ENCODE peak calls at places on chromosomes 7 and 10, in nine cellular contexts. One of them, this sample, is unnamed.

GRCh38 chr7:47256016-47256415 is 325.9 kb downstream of the TNS3 start:
- DNase-seq in memory B cell: no peak
- DNase-seq in kidney epithelial cell: no peak
- DNase-seq in iPS DF 19.7: no peak
- DNase-seq in Right ventricle myocardium superior: no peak
- DNase-seq in HFFc6: no peak
- DNase-seq in occipital lobe: no peak
- DNase-seq in ecto neural progenitor cell: no peak
- DNase-seq in PC-9: no peak
- DNase-seq in this sample: no peak

GRCh38 chr7:29287366-29287765 is 92.8 kb downstream of the CHN2 start:
- DNase-seq in memory B cell: no peak
- DNase-seq in kidney epithelial cell: peak
- DNase-seq in iPS DF 19.7: no peak
- DNase-seq in Right ventricle myocardium superior: no peak
- DNase-seq in HFFc6: peak
- DNase-seq in occipital lobe: no peak
- DNase-seq in ecto neural progenitor cell: no peak
- DNase-seq in PC-9: no peak
- DNase-seq in this sample: no peak

GRCh38 chr7:50577569-50577968 is 12.4 kb upstream of the DDC start:
- DNase-seq in memory B cell: no peak
- DNase-seq in kidney epithelial cell: no peak
- DNase-seq in iPS DF 19.7: no peak
- DNase-seq in Right ventricle myocardium superior: no peak
- DNase-seq in HFFc6: no peak
- DNase-seq in occipital lobe: no peak
- DNase-seq in ecto neural progenitor cell: no peak
- DNase-seq in PC-9: no peak
- DNase-seq in this sample: no peak

GRCh38 chr7:14960686-14961085 is 58.1 kb upstream of the DGKB start:
- DNase-seq in memory B cell: no peak
- DNase-seq in kidney epithelial cell: no peak
- DNase-seq in iPS DF 19.7: no peak
- DNase-seq in Right ventricle myocardium superior: no peak
- DNase-seq in HFFc6: no peak
- DNase-seq in occipital lobe: no peak
- DNase-seq in ecto neural progenitor cell: no peak
- DNase-seq in PC-9: no peak
- DNase-seq in this sample: no peak

GRCh38 chr7:85025312-85025756 is 161.5 kb downstream of the SEMA3D start:
- DNase-seq in memory B cell: no peak
- DNase-seq in kidney epithelial cell: no peak
- DNase-seq in iPS DF 19.7: no peak
- DNase-seq in Right ventricle myocardium superior: peak
- DNase-seq in HFFc6: no peak
- DNase-seq in occipital lobe: no peak
- DNase-seq in ecto neural progenitor cell: no peak
- DNase-seq in PC-9: peak
- DNase-seq in this sample: no peak

GRCh38 chr10:71666607-71667373 is 52.8 kb downstream of the C10orf105 start:
- DNase-seq in memory B cell: no peak
- DNase-seq in kidney epithelial cell: peak
- DNase-seq in iPS DF 19.7: no peak
- DNase-seq in Right ventricle myocardium superior: no peak
- DNase-seq in HFFc6: no peak
- DNase-seq in occipital lobe: no peak
- DNase-seq in ecto neural progenitor cell: no peak
- DNase-seq in PC-9: no peak
- DNase-seq in this sample: no peak

GRCh38 chr7:34162017-34162565 is 256.8 kb downstream of the BMPER start:
- DNase-seq in memory B cell: no peak
- DNase-seq in kidney epithelial cell: no peak
- DNase-seq in iPS DF 19.7: no peak
- DNase-seq in Right ventricle myocardium superior: no peak
- DNase-seq in HFFc6: no peak
- DNase-seq in occipital lobe: no peak
- DNase-seq in ecto neural progenitor cell: no peak
- DNase-seq in PC-9: no peak
- DNase-seq in this sample: no peak

GRCh38 chr7:25897261-25897782 is 254.7 kb upstream of the NFE2L3 start:
- DNase-seq in memory B cell: no peak
- DNase-seq in kidney epithelial cell: no peak
- DNase-seq in iPS DF 19.7: no peak
- DNase-seq in Right ventricle myocardium superior: no peak
- DNase-seq in HFFc6: no peak
- DNase-seq in occipital lobe: no peak
- DNase-seq in ecto neural progenitor cell: no peak
- DNase-seq in PC-9: no peak
- DNase-seq in this sample: no peak

GRCh38 chr7:154794147-154794780 is 208.7 kb downstream of the PAXIP1 start:
- DNase-seq in memory B cell: no peak
- DNase-seq in kidney epithelial cell: no peak
- DNase-seq in iPS DF 19.7: no peak
- DNase-seq in Right ventricle myocardium superior: no peak
- DNase-seq in HFFc6: no peak
- DNase-seq in occipital lobe: no peak
- DNase-seq in ecto neural progenitor cell: peak
- DNase-seq in PC-9: no peak
- DNase-seq in this sample: no peak

GRCh38 chr7:70405241-70405640 is 726.7 kb upstream of the GALNT17 start:
- DNase-seq in memory B cell: no peak
- DNase-seq in kidney epithelial cell: peak
- DNase-seq in iPS DF 19.7: no peak
- DNase-seq in Right ventricle myocardium superior: no peak
- DNase-seq in HFFc6: no peak
- DNase-seq in occipital lobe: no peak
- DNase-seq in ecto neural progenitor cell: no peak
- DNase-seq in PC-9: no peak
- DNase-seq in this sample: no peak

GRCh38 chr10:71294091-71294561 is 24.9 kb upstream of the SLC29A3 start:
- DNase-seq in memory B cell: no peak
- DNase-seq in kidney epithelial cell: no peak
- DNase-seq in iPS DF 19.7: no peak
- DNase-seq in Right ventricle myocardium superior: no peak
- DNase-seq in HFFc6: no peak
- DNase-seq in occipital lobe: peak
- DNase-seq in ecto neural progenitor cell: no peak
- DNase-seq in PC-9: peak
- DNase-seq in this sample: no peak

GRCh38 chr10:17923728-17924127 is 28.0 kb upstream of the SLC39A12 start:
- DNase-seq in memory B cell: no peak
- DNase-seq in kidney epithelial cell: peak
- DNase-seq in iPS DF 19.7: no peak
- DNase-seq in Right ventricle myocardium superior: no peak
- DNase-seq in HFFc6: peak
- DNase-seq in occipital lobe: no peak
- DNase-seq in ecto neural progenitor cell: no peak
- DNase-seq in PC-9: peak
- DNase-seq in this sample: no peak

GRCh38 chr10:110860576-110861241 is 11.0 kb upstream of the PDCD4 start:
- DNase-seq in memory B cell: peak
- DNase-seq in kidney epithelial cell: no peak
- DNase-seq in iPS DF 19.7: no peak
- DNase-seq in Right ventricle myocardium superior: no peak
- DNase-seq in HFFc6: no peak
- DNase-seq in occipital lobe: no peak
- DNase-seq in ecto neural progenitor cell: no peak
- DNase-seq in PC-9: no peak
- DNase-seq in this sample: no peak

GRCh38 chr7:18974803-18975202 is 142.6 kb downstream of the TWIST1 start:
- DNase-seq in memory B cell: no peak
- DNase-seq in kidney epithelial cell: no peak
- DNase-seq in iPS DF 19.7: no peak
- DNase-seq in Right ventricle myocardium superior: no peak
- DNase-seq in HFFc6: peak
- DNase-seq in occipital lobe: no peak
- DNase-seq in ecto neural progenitor cell: no peak
- DNase-seq in PC-9: peak
- DNase-seq in this sample: no peak

GRCh38 chr7:105141068-105141467 is 127.1 kb downstream of the KMT2E start:
- DNase-seq in memory B cell: no peak
- DNase-seq in kidney epithelial cell: no peak
- DNase-seq in iPS DF 19.7: peak
- DNase-seq in Right ventricle myocardium superior: no peak
- DNase-seq in HFFc6: peak
- DNase-seq in occipital lobe: no peak
- DNase-seq in ecto neural progenitor cell: peak
- DNase-seq in PC-9: no peak
- DNase-seq in this sample: no peak

GRCh38 chr7:110962374-110962773 is 128.6 kb upstream of the LRRN3 start:
- DNase-seq in memory B cell: no peak
- DNase-seq in kidney epithelial cell: no peak
- DNase-seq in iPS DF 19.7: no peak
- DNase-seq in Right ventricle myocardium superior: peak
- DNase-seq in HFFc6: no peak
- DNase-seq in occipital lobe: no peak
- DNase-seq in ecto neural progenitor cell: no peak
- DNase-seq in PC-9: no peak
- DNase-seq in this sample: no peak

GRCh38 chr10:98172073-98172472 is 37.6 kb downstream of the R3HCC1L start:
- DNase-seq in memory B cell: no peak
- DNase-seq in kidney epithelial cell: no peak
- DNase-seq in iPS DF 19.7: no peak
- DNase-seq in Right ventricle myocardium superior: no peak
- DNase-seq in HFFc6: no peak
- DNase-seq in occipital lobe: no peak
- DNase-seq in ecto neural progenitor cell: no peak
- DNase-seq in PC-9: no peak
- DNase-seq in this sample: no peak

GRCh38 chr10:129788211-129788610 is 175.9 kb downstream of the EBF3 start:
- DNase-seq in memory B cell: no peak
- DNase-seq in kidney epithelial cell: no peak
- DNase-seq in iPS DF 19.7: no peak
- DNase-seq in Right ventricle myocardium superior: no peak
- DNase-seq in HFFc6: no peak
- DNase-seq in occipital lobe: no peak
- DNase-seq in ecto neural progenitor cell: no peak
- DNase-seq in PC-9: no peak
- DNase-seq in this sample: no peak

GRCh38 chr7:154912921-154913644 is 89.8 kb downstream of the PAXIP1 start:
- DNase-seq in memory B cell: no peak
- DNase-seq in kidney epithelial cell: no peak
- DNase-seq in iPS DF 19.7: no peak
- DNase-seq in Right ventricle myocardium superior: no peak
- DNase-seq in HFFc6: no peak
- DNase-seq in occipital lobe: no peak
- DNase-seq in ecto neural progenitor cell: no peak
- DNase-seq in PC-9: no peak
- DNase-seq in this sample: no peak

GRCh38 chr7:144384555-144385245 is 18.8 kb downstream of the NOBOX start:
- DNase-seq in memory B cell: no peak
- DNase-seq in kidney epithelial cell: peak
- DNase-seq in iPS DF 19.7: no peak
- DNase-seq in Right ventricle myocardium superior: no peak
- DNase-seq in HFFc6: no peak
- DNase-seq in occipital lobe: no peak
- DNase-seq in ecto neural progenitor cell: no peak
- DNase-seq in PC-9: peak
- DNase-seq in this sample: no peak

GRCh38 chr7:115676080-115676479 is 354.5 kb downstream of the TFEC start:
- DNase-seq in memory B cell: no peak
- DNase-seq in kidney epithelial cell: no peak
- DNase-seq in iPS DF 19.7: no peak
- DNase-seq in Right ventricle myocardium superior: no peak
- DNase-seq in HFFc6: no peak
- DNase-seq in occipital lobe: no peak
- DNase-seq in ecto neural progenitor cell: peak
- DNase-seq in PC-9: peak
- DNase-seq in this sample: no peak

GRCh38 chr7:84714765-84715164 is 472.1 kb downstream of the SEMA3D start:
- DNase-seq in memory B cell: no peak
- DNase-seq in kidney epithelial cell: no peak
- DNase-seq in iPS DF 19.7: no peak
- DNase-seq in Right ventricle myocardium superior: no peak
- DNase-seq in HFFc6: no peak
- DNase-seq in occipital lobe: no peak
- DNase-seq in ecto neural progenitor cell: no peak
- DNase-seq in PC-9: no peak
- DNase-seq in this sample: no peak

GRCh38 chr7:154879629-154880028 is 123.3 kb downstream of the PAXIP1 start:
- DNase-seq in memory B cell: no peak
- DNase-seq in kidney epithelial cell: no peak
- DNase-seq in iPS DF 19.7: no peak
- DNase-seq in Right ventricle myocardium superior: no peak
- DNase-seq in HFFc6: no peak
- DNase-seq in occipital lobe: no peak
- DNase-seq in ecto neural progenitor cell: no peak
- DNase-seq in PC-9: no peak
- DNase-seq in this sample: no peak

GRCh38 chr10:63976538-63976937 is 455.3 kb downstream of the REEP3 start:
- DNase-seq in memory B cell: peak
- DNase-seq in kidney epithelial cell: no peak
- DNase-seq in iPS DF 19.7: no peak
- DNase-seq in Right ventricle myocardium superior: no peak
- DNase-seq in HFFc6: no peak
- DNase-seq in occipital lobe: no peak
- DNase-seq in ecto neural progenitor cell: peak
- DNase-seq in PC-9: peak
- DNase-seq in this sample: no peak

GRCh38 chr7:142519077-142519789 is 230.0 kb upstream of the PRSS1 start:
- DNase-seq in memory B cell: no peak
- DNase-seq in kidney epithelial cell: no peak
- DNase-seq in iPS DF 19.7: no peak
- DNase-seq in Right ventricle myocardium superior: no peak
- DNase-seq in HFFc6: peak
- DNase-seq in occipital lobe: no peak
- DNase-seq in ecto neural progenitor cell: no peak
- DNase-seq in PC-9: no peak
- DNase-seq in this sample: no peak